ENCODE peak calls at places on chromosome 21, in seven cellular contexts. A, O, J, U, H, Q and X are unnamed samples.

GRCh38 chr21:46500224-46500861 is 41.7 kb downstream of the DIP2A start:
- DNase-seq in A (no peak), O (peak), J (peak), U (no peak), H (no peak), Q (no peak), X (peak)

GRCh38 chr21:44630440-44630839 is 3.5 kb downstream of the KRTAP10-9 start:
- DNase-seq in A (no peak), O (no peak), J (no peak), U (no peak), H (no peak), Q (no peak), X (no peak)

GRCh38 chr21:17775431-17776126 is 43.6 kb downstream of the C21orf91 start:
- DNase-seq in A (no peak), O (no peak), J (no peak), U (no peak), H (no peak), Q (peak), X (peak)

GRCh38 chr21:21003701-21004100 is 5.5 kb downstream of the NCAM2 start:
- DNase-seq in A (no peak), O (peak), J (no peak), U (no peak), H (no peak), Q (no peak), X (peak)

GRCh38 chr21:35342440-35342839 is 293.3 kb upstream of the RUNX1 start:
- DNase-seq in A (no peak), O (no peak), J (no peak), U (no peak), H (no peak), Q (no peak), X (no peak)

GRCh38 chr21:28337319-28337718 is 655.4 kb downstream of the LTN1 start:
- DNase-seq in A (no peak), O (peak), J (peak), U (no peak), H (no peak), Q (no peak), X (peak)

GRCh38 chr21:25396135-25396711 is 211.1 kb downstream of the MRPL39 start:
- DNase-seq in A (no peak), O (no peak), J (no peak), U (no peak), H (no peak), Q (no peak), X (no peak)

GRCh38 chr21:42621828-42622199 is 31.6 kb upstream of the PDE9A start:
- DNase-seq in A (no peak), O (no peak), J (no peak), U (no peak), H (no peak), Q (no peak), X (no peak)

GRCh38 chr21:24995206-24995605 is 612.1 kb downstream of the MRPL39 start:
- DNase-seq in A (no peak), O (no peak), J (no peak), U (no peak), H (no peak), Q (no peak), X (no peak)

GRCh38 chr21:44872568-44873355 is 728 bp downstream of the PTTG1IP start:
- DNase-seq in A (no peak), O (peak), J (no peak), U (no peak), H (peak), Q (no peak), X (no peak)

GRCh38 chr21:40753756-40754155 is 93.2 kb downstream of the DSCAM start:
- DNase-seq in A (no peak), O (no peak), J (no peak), U (no peak), H (no peak), Q (no peak), X (no peak)

GRCh38 chr21:42145569-42146250 is 73.2 kb upstream of the ABCG1 start:
- DNase-seq in A (no peak), O (peak), J (peak), U (peak), H (peak), Q (peak), X (peak)

GRCh38 chr21:39597595-39598185 is 15.1 kb upstream of the B3GALT5 start:
- DNase-seq in A (no peak), O (no peak), J (no peak), U (no peak), H (no peak), Q (no peak), X (no peak)

GRCh38 chr21:39208624-39209333 is 25.5 kb upstream of the PSMG1 start:
- DNase-seq in A (no peak), O (peak), J (no peak), U (no peak), H (no peak), Q (no peak), X (no peak)

GRCh38 chr21:37263827-37264226 is 3.3 kb downstream of the VPS26C start:
- DNase-seq in A (no peak), O (peak), J (no peak), U (no peak), H (no peak), Q (no peak), X (no peak)

GRCh38 chr21:45209046-45209445 is 78.6 kb downstream of the POFUT2 start:
- DNase-seq in A (no peak), O (peak), J (no peak), U (no peak), H (no peak), Q (no peak), X (no peak)

GRCh38 chr21:44897326-44898010 is 23.2 kb downstream of the ITGB2 start:
- DNase-seq in A (no peak), O (no peak), J (no peak), U (no peak), H (no peak), Q (no peak), X (no peak)

GRCh38 chr21:25387665-25388064 is 219.6 kb downstream of the MRPL39 start:
- DNase-seq in A (no peak), O (no peak), J (no peak), U (no peak), H (no peak), Q (no peak), X (no peak)

GRCh38 chr21:34526618-34527290 is 14.7 kb upstream of the KCNE1 start:
- DNase-seq in A (no peak), O (peak), J (peak), U (peak), H (peak), Q (no peak), X (peak)

GRCh38 chr21:42315296-42315891 is at the start of gene TFF3:
- DNase-seq in A (peak), O (no peak), J (no peak), U (no peak), H (no peak), Q (no peak), X (peak)

GRCh38 chr21:42830456-42831455 is 48.6 kb downstream of the WDR4 start:
- DNase-seq in A (peak), O (no peak), J (peak), U (no peak), H (no peak), Q (no peak), X (no peak)

GRCh38 chr21:38758815-38759214 is 46.9 kb upstream of the ETS2 start:
- DNase-seq in A (no peak), O (peak), J (no peak), U (no peak), H (no peak), Q (no peak), X (no peak)

GRCh38 chr21:39845581-39846130 is 21.6 kb upstream of the PCP4 start:
- DNase-seq in A (no peak), O (no peak), J (peak), U (no peak), H (no peak), Q (no peak), X (no peak)

GRCh38 chr21:14737922-14738321 is 191.8 kb upstream of the SAMSN1 start:
- DNase-seq in A (no peak), O (no peak), J (peak), U (peak), H (no peak), Q (peak), X (peak)

GRCh38 chr21:32772281-32773047 is 909 bp upstream of the PAXBP1 start:
- DNase-seq in A (no peak), O (peak), J (peak), U (no peak), H (no peak), Q (no peak), X (no peak)

GRCh38 chr21:36355868-36356267 is 29.3 kb upstream of the CHAF1B start:
- DNase-seq in A (no peak), O (no peak), J (no peak), U (no peak), H (no peak), Q (no peak), X (no peak)

GRCh38 chr21:45080232-45080631 is 5.9 kb downstream of the ADARB1 start:
- DNase-seq in A (no peak), O (no peak), J (no peak), U (no peak), H (no peak), Q (no peak), X (no peak)

GRCh38 chr21:25300632-25301031 is 306.6 kb downstream of the MRPL39 start:
- DNase-seq in A (no peak), O (no peak), J (no peak), U (no peak), H (no peak), Q (no peak), X (no peak)

GRCh38 chr21:45153358-45154318 is 79.3 kb downstream of the ADARB1 start:
- DNase-seq in A (no peak), O (peak), J (no peak), U (no peak), H (no peak), Q (no peak), X (no peak)

GRCh38 chr21:35051287-35051818 is 2.3 kb upstream of the RUNX1 start:
- DNase-seq in A (no peak), O (peak), J (peak), U (peak), H (no peak), Q (peak), X (peak)

GRCh38 chr21:31336739-31337040 is 7.4 kb downstream of the TIAM1 start:
- DNase-seq in A (no peak), O (no peak), J (no peak), U (no peak), H (no peak), Q (no peak), X (no peak)

GRCh38 chr21:34973685-34974084 is 75.4 kb downstream of the RUNX1 start:
- DNase-seq in A (no peak), O (no peak), J (no peak), U (no peak), H (no peak), Q (no peak), X (no peak)

GRCh38 chr21:25639922-25640670 is 1.0 kb downstream of the JAM2 start:
- DNase-seq in A (no peak), O (peak), J (no peak), U (peak), H (peak), Q (no peak), X (no peak)

GRCh38 chr21:41650526-41651145 is 116.2 kb downstream of the RIPK4 start:
- DNase-seq in A (no peak), O (no peak), J (no peak), U (no peak), H (no peak), Q (no peak), X (no peak)

GRCh38 chr21:14453964-14454641 is 71.2 kb upstream of the HSPA13 start:
- DNase-seq in A (no peak), O (no peak), J (no peak), U (no peak), H (no peak), Q (no peak), X (no peak)

GRCh38 chr21:42081138-42081537 is 10.0 kb downstream of the UMODL1 start:
- DNase-seq in A (no peak), O (peak), J (no peak), U (no peak), H (peak), Q (no peak), X (no peak)

GRCh38 chr21:15967661-15968060 is 237.9 kb downstream of the USP25 start:
- DNase-seq in A (no peak), O (peak), J (peak), U (no peak), H (no peak), Q (no peak), X (no peak)

GRCh38 chr21:41957991-41958766 is 4.4 kb upstream of the C2CD2 start:
- DNase-seq in A (no peak), O (peak), J (peak), U (no peak), H (no peak), Q (no peak), X (peak)